ENCODE peak calls at places on chromosomes 6 and 20, in six cellular contexts. One of them, this sample, is unnamed.
A peak's percentile ranks its signal among the peaks of the same experiment; 100 is the strongest.

GRCh38 chr6:90468080-90468479 is 118.8 kb downstream of the MAP3K7 start:
- DNase-seq in body of pancreas: no peak
- DNase-seq in stomach: no peak
- DNase-seq in HCT116: no peak
- DNase-seq in A549: no peak
- DNase-seq in heart left ventricle: no peak
- DNase-seq in this sample: no peak

GRCh38 chr6:44298055-44298803 is 14.9 kb downstream of the AARS2 start:
- DNase-seq in body of pancreas: no peak
- DNase-seq in stomach: no peak
- DNase-seq in HCT116: no peak
- DNase-seq in A549: peak; percentile 20
- DNase-seq in heart left ventricle: no peak
- DNase-seq in this sample: no peak

GRCh38 chr6:27296106-27296783 is 15.8 kb downstream of the POM121L2 start:
- DNase-seq in body of pancreas: no peak
- DNase-seq in stomach: no peak
- DNase-seq in HCT116: peak; percentile 36
- DNase-seq in A549: peak; percentile 79
- DNase-seq in heart left ventricle: no peak
- DNase-seq in this sample: no peak

GRCh38 chr6:137475103-137475502 is 19.1 kb downstream of the OLIG3 start:
- DNase-seq in body of pancreas: no peak
- DNase-seq in stomach: no peak
- DNase-seq in HCT116: no peak
- DNase-seq in A549: no peak
- DNase-seq in heart left ventricle: no peak
- DNase-seq in this sample: no peak

GRCh38 chr6:79466222-79466834 is 70.9 kb downstream of the LCA5 start:
- DNase-seq in body of pancreas: no peak
- DNase-seq in stomach: no peak
- DNase-seq in HCT116: peak; percentile 10
- DNase-seq in A549: no peak
- DNase-seq in heart left ventricle: no peak
- DNase-seq in this sample: no peak

GRCh38 chr6:144659202-144659731 is 374.1 kb downstream of the UTRN start:
- DNase-seq in body of pancreas: no peak
- DNase-seq in stomach: no peak
- DNase-seq in HCT116: no peak
- DNase-seq in A549: no peak
- DNase-seq in heart left ventricle: peak; percentile 22
- DNase-seq in this sample: no peak

GRCh38 chr20:59603727-59604608 is at the start of gene PHACTR3:
- DNase-seq in body of pancreas: no peak
- DNase-seq in stomach: no peak
- DNase-seq in HCT116: no peak
- DNase-seq in A549: no peak
- DNase-seq in heart left ventricle: no peak
- DNase-seq in this sample: no peak

GRCh38 chr6:136335736-136336362 is 46.2 kb upstream of the BCLAF1 start:
- DNase-seq in body of pancreas: no peak
- DNase-seq in stomach: no peak
- DNase-seq in HCT116: no peak
- DNase-seq in A549: no peak
- DNase-seq in heart left ventricle: no peak
- DNase-seq in this sample: no peak

GRCh38 chr20:50690979-50691584 is at the start of gene RIPOR3:
- DNase-seq in body of pancreas: no peak
- DNase-seq in stomach: peak; percentile 36
- DNase-seq in HCT116: no peak
- DNase-seq in A549: no peak
- DNase-seq in heart left ventricle: peak; percentile 23
- DNase-seq in this sample: no peak

GRCh38 chr6:142075516-142076101 is 57.1 kb upstream of the GJE1 start:
- DNase-seq in body of pancreas: no peak
- DNase-seq in stomach: no peak
- DNase-seq in HCT116: no peak
- DNase-seq in A549: no peak
- DNase-seq in heart left ventricle: no peak
- DNase-seq in this sample: no peak

GRCh38 chr6:159094444-159095252 is 49.9 kb upstream of the TAGAP start:
- DNase-seq in body of pancreas: no peak
- DNase-seq in stomach: no peak
- DNase-seq in HCT116: no peak
- DNase-seq in A549: no peak
- DNase-seq in heart left ventricle: no peak
- DNase-seq in this sample: peak; percentile 64

GRCh38 chr6:55777461-55777860 is 97.9 kb downstream of the BMP5 start:
- DNase-seq in body of pancreas: no peak
- DNase-seq in stomach: no peak
- DNase-seq in HCT116: no peak
- DNase-seq in A549: no peak
- DNase-seq in heart left ventricle: no peak
- DNase-seq in this sample: no peak

GRCh38 chr6:5435449-5435848 is 174.1 kb downstream of the FARS2 start:
- DNase-seq in body of pancreas: no peak
- DNase-seq in stomach: no peak
- DNase-seq in HCT116: no peak
- DNase-seq in A549: no peak
- DNase-seq in heart left ventricle: no peak
- DNase-seq in this sample: no peak

GRCh38 chr6:110816677-110817076 is 1.4 kb upstream of the CDK19 start:
- DNase-seq in body of pancreas: no peak
- DNase-seq in stomach: no peak
- DNase-seq in HCT116: no peak
- DNase-seq in A549: no peak
- DNase-seq in heart left ventricle: no peak
- DNase-seq in this sample: no peak

GRCh38 chr6:144150673-144151009 is 324 bp downstream of the STX11 start:
- DNase-seq in body of pancreas: no peak
- DNase-seq in stomach: no peak
- DNase-seq in HCT116: peak; percentile 41
- DNase-seq in A549: peak; percentile 45
- DNase-seq in heart left ventricle: no peak
- DNase-seq in this sample: no peak

GRCh38 chr6:111605100-111605748 is 454 bp downstream of the TRAF3IP2 start:
- DNase-seq in body of pancreas: peak; percentile 50
- DNase-seq in stomach: peak; percentile 53
- DNase-seq in HCT116: no peak
- DNase-seq in A549: peak; percentile 29
- DNase-seq in heart left ventricle: peak; percentile 76
- DNase-seq in this sample: peak; percentile 96

GRCh38 chr20:41149679-41150131 is 12.4 kb downstream of the PLCG1 start:
- DNase-seq in body of pancreas: no peak
- DNase-seq in stomach: no peak
- DNase-seq in HCT116: peak; percentile 24
- DNase-seq in A549: peak; percentile 32
- DNase-seq in heart left ventricle: no peak
- DNase-seq in this sample: no peak

GRCh38 chr6:13724174-13724573 is 12.5 kb upstream of the RANBP9 start:
- DNase-seq in body of pancreas: no peak
- DNase-seq in stomach: no peak
- DNase-seq in HCT116: peak; percentile 85
- DNase-seq in A549: peak; percentile 60
- DNase-seq in heart left ventricle: no peak
- DNase-seq in this sample: no peak

GRCh38 chr6:12150812-12151432 is 138.8 kb downstream of the HIVEP1 start:
- DNase-seq in body of pancreas: no peak
- DNase-seq in stomach: no peak
- DNase-seq in HCT116: peak; percentile 19
- DNase-seq in A549: peak; percentile 48
- DNase-seq in heart left ventricle: no peak
- DNase-seq in this sample: no peak

GRCh38 chr20:6686171-6686570 is 81.3 kb upstream of the BMP2 start:
- DNase-seq in body of pancreas: no peak
- DNase-seq in stomach: no peak
- DNase-seq in HCT116: no peak
- DNase-seq in A549: no peak
- DNase-seq in heart left ventricle: no peak
- DNase-seq in this sample: no peak

GRCh38 chr6:120569689-120570088 is 764.6 kb downstream of the TBC1D32 start:
- DNase-seq in body of pancreas: no peak
- DNase-seq in stomach: no peak
- DNase-seq in HCT116: no peak
- DNase-seq in A549: no peak
- DNase-seq in heart left ventricle: no peak
- DNase-seq in this sample: no peak

GRCh38 chr20:40865095-40865494 is 163.5 kb upstream of the TOP1 start:
- DNase-seq in body of pancreas: no peak
- DNase-seq in stomach: no peak
- DNase-seq in HCT116: no peak
- DNase-seq in A549: no peak
- DNase-seq in heart left ventricle: peak; percentile 43
- DNase-seq in this sample: no peak

GRCh38 chr20:50169329-50169823 is 15.9 kb upstream of the PEDS1 start:
- DNase-seq in body of pancreas: peak; percentile 90
- DNase-seq in stomach: peak; percentile 90
- DNase-seq in HCT116: no peak
- DNase-seq in A549: peak; percentile 83
- DNase-seq in heart left ventricle: peak; percentile 75
- DNase-seq in this sample: no peak

GRCh38 chr6:143678980-143679379 is 1.2 kb downstream of the PHACTR2 start:
- DNase-seq in body of pancreas: no peak
- DNase-seq in stomach: no peak
- DNase-seq in HCT116: no peak
- DNase-seq in A549: no peak
- DNase-seq in heart left ventricle: no peak
- DNase-seq in this sample: no peak

GRCh38 chr20:41058007-41058673 is 29.5 kb downstream of the TOP1 start:
- DNase-seq in body of pancreas: no peak
- DNase-seq in stomach: no peak
- DNase-seq in HCT116: peak; percentile 8
- DNase-seq in A549: peak; percentile 44
- DNase-seq in heart left ventricle: no peak
- DNase-seq in this sample: no peak

GRCh38 chr6:69933239-69933638 is 66.9 kb downstream of the COL19A1 start:
- DNase-seq in body of pancreas: no peak
- DNase-seq in stomach: no peak
- DNase-seq in HCT116: no peak
- DNase-seq in A549: no peak
- DNase-seq in heart left ventricle: no peak
- DNase-seq in this sample: no peak

GRCh38 chr20:25623225-25623735 is 534 bp downstream of the NANP start:
- DNase-seq in body of pancreas: peak; percentile 44
- DNase-seq in stomach: peak; percentile 39
- DNase-seq in HCT116: peak; percentile 0
- DNase-seq in A549: peak; percentile 60
- DNase-seq in heart left ventricle: peak; percentile 42
- DNase-seq in this sample: no peak

GRCh38 chr6:136244061-136244616 is 6.0 kb downstream of the MTFR2 start:
- DNase-seq in body of pancreas: no peak
- DNase-seq in stomach: no peak
- DNase-seq in HCT116: no peak
- DNase-seq in A549: no peak
- DNase-seq in heart left ventricle: no peak
- DNase-seq in this sample: no peak

GRCh38 chr6:117956386-117956785 is 49.3 kb downstream of the SLC35F1 start:
- DNase-seq in body of pancreas: no peak
- DNase-seq in stomach: no peak
- DNase-seq in HCT116: no peak
- DNase-seq in A549: no peak
- DNase-seq in heart left ventricle: no peak
- DNase-seq in this sample: no peak

GRCh38 chr20:692044-692443 is 16.4 kb upstream of the SCRT2 start:
- DNase-seq in body of pancreas: no peak
- DNase-seq in stomach: no peak
- DNase-seq in HCT116: no peak
- DNase-seq in A549: no peak
- DNase-seq in heart left ventricle: no peak
- DNase-seq in this sample: no peak

GRCh38 chr20:687468-688203 is 12.0 kb upstream of the SCRT2 start:
- DNase-seq in body of pancreas: no peak
- DNase-seq in stomach: no peak
- DNase-seq in HCT116: no peak
- DNase-seq in A549: no peak
- DNase-seq in heart left ventricle: no peak
- DNase-seq in this sample: no peak

GRCh38 chr20:689348-689747 is 13.7 kb upstream of the SCRT2 start:
- DNase-seq in body of pancreas: no peak
- DNase-seq in stomach: no peak
- DNase-seq in HCT116: no peak
- DNase-seq in A549: no peak
- DNase-seq in heart left ventricle: no peak
- DNase-seq in this sample: no peak

GRCh38 chr20:689947-690346 is 14.3 kb upstream of the SCRT2 start:
- DNase-seq in body of pancreas: no peak
- DNase-seq in stomach: no peak
- DNase-seq in HCT116: no peak
- DNase-seq in A549: no peak
- DNase-seq in heart left ventricle: no peak
- DNase-seq in this sample: no peak

GRCh38 chr20:688809-689208 is 13.2 kb upstream of the SCRT2 start:
- DNase-seq in body of pancreas: no peak
- DNase-seq in stomach: no peak
- DNase-seq in HCT116: no peak
- DNase-seq in A549: no peak
- DNase-seq in heart left ventricle: no peak
- DNase-seq in this sample: no peak
- TF ChIP-seq CTCF in body of pancreas: no peak
- TF ChIP-seq CTCF in stomach: no peak
- TF ChIP-seq CTCF in HCT116: no peak
- TF ChIP-seq CTCF in A549: no peak
- TF ChIP-seq CTCF in heart left ventricle: no peak
- TF ChIP-seq CTCF in this sample: no peak

GRCh38 chr6:41939848-41940758 is 1.5 kb downstream of the CCND3 start:
- DNase-seq in body of pancreas: no peak
- DNase-seq in stomach: peak; percentile 27
- DNase-seq in HCT116: no peak
- DNase-seq in A549: no peak
- DNase-seq in heart left ventricle: no peak
- DNase-seq in this sample: no peak
- TF ChIP-seq POLR2A in body of pancreas: no peak
- TF ChIP-seq POLR2A in stomach: no peak
- TF ChIP-seq POLR2A in HCT116: no peak
- TF ChIP-seq POLR2A in A549: no peak
- TF ChIP-seq POLR2A in heart left ventricle: no peak
- TF ChIP-seq POLR2A in this sample: no peak

GRCh38 chr20:3115190-3116107 is 30.9 kb upstream of the AVP start:
- DNase-seq in body of pancreas: peak; percentile 20
- DNase-seq in stomach: no peak
- DNase-seq in HCT116: peak; percentile 22
- DNase-seq in A549: peak; percentile 77
- DNase-seq in heart left ventricle: no peak
- DNase-seq in this sample: no peak
- TF ChIP-seq CTCF in body of pancreas: peak; percentile 31
- TF ChIP-seq CTCF in stomach: peak; percentile 64
- TF ChIP-seq CTCF in HCT116: peak; percentile 80
- TF ChIP-seq CTCF in A549: peak; percentile 81
- TF ChIP-seq CTCF in heart left ventricle: peak; percentile 64
- TF ChIP-seq CTCF in this sample: peak; percentile 70

GRCh38 chr6:150573041-150573681 is 26.5 kb upstream of the PLEKHG1 start:
- DNase-seq in body of pancreas: no peak
- DNase-seq in stomach: no peak
- DNase-seq in HCT116: no peak
- DNase-seq in A549: no peak
- DNase-seq in heart left ventricle: peak; percentile 28
- DNase-seq in this sample: no peak
- TF ChIP-seq POLR2A in body of pancreas: no peak
- TF ChIP-seq POLR2A in stomach: no peak
- TF ChIP-seq POLR2A in HCT116: no peak
- TF ChIP-seq POLR2A in A549: no peak
- TF ChIP-seq POLR2A in heart left ventricle: no peak
- TF ChIP-seq POLR2A in this sample: no peak